ENCODE peak calls at places on chromosomes 7 and 10, in seven cellular contexts. L, G, B, C, Q, N and J are unnamed samples.

GRCh38 chr10:71962915-71963314 is 1.3 kb upstream of the CHST3 start:
- DNase-seq in N (no peak), C (no peak), Q (no peak), G (no peak), B (no peak), L (no peak), J (no peak)

GRCh38 chr7:29588212-29588611 is 24.6 kb downstream of the PRR15 start:
- DNase-seq in L (no peak), B (no peak), N (no peak), Q (no peak), G (peak), C (no peak), J (no peak)

GRCh38 chr10:93149761-93150160 is 76.1 kb downstream of the CYP26A1 start:
- DNase-seq in C (peak), L (no peak), G (no peak), N (no peak), B (no peak), Q (no peak), J (no peak)

GRCh38 chr7:112521942-112522341 is 41.2 kb downstream of the LSMEM1 start:
- DNase-seq in G (no peak), C (no peak), L (no peak), Q (no peak), B (no peak), N (no peak), J (no peak)

GRCh38 chr7:155456772-155457543 is 971 bp upstream of the EN2 start:
- DNase-seq in Q (no peak), N (peak), B (peak), C (peak), G (peak), L (peak), J (peak)

GRCh38 chr7:128270799-128271411 is 29.8 kb downstream of the LEP start:
- DNase-seq in Q (no peak), L (no peak), B (no peak), C (no peak), G (no peak), N (no peak), J (peak)

GRCh38 chr7:2159176-2159520 is 73.6 kb downstream of the MAD1L1 start:
- DNase-seq in Q (no peak), N (no peak), C (no peak), B (no peak), L (no peak), G (no peak), J (peak)

GRCh38 chr7:5428470-5429252 is 5.0 kb upstream of the TNRC18 start:
- DNase-seq in C (peak), G (peak), Q (no peak), L (no peak), N (peak), B (peak), J (peak)

GRCh38 chr7:158280467-158281154 is 307.0 kb downstream of the PTPRN2 start:
- DNase-seq in Q (no peak), N (no peak), L (no peak), C (no peak), G (no peak), B (no peak), J (no peak)

GRCh38 chr7:12570529-12571461 is at the start of gene SCIN:
- DNase-seq in C (no peak), G (peak), L (peak), B (no peak), Q (no peak), N (peak), J (no peak)

GRCh38 chr10:103481974-103482531 is 3.0 kb upstream of the CALHM3 start:
- DNase-seq in L (peak), Q (no peak), B (no peak), C (peak), G (no peak), N (peak), J (no peak)

GRCh38 chr10:12719365-12719764 is 282.1 kb downstream of the CCDC3 start:
- DNase-seq in Q (no peak), L (no peak), C (peak), G (peak), N (peak), B (no peak), J (no peak)

GRCh38 chr7:1922870-1923236 is 252.8 kb downstream of the ELFN1 start:
- DNase-seq in Q (no peak), L (no peak), B (no peak), N (no peak), C (no peak), G (no peak), J (no peak)

GRCh38 chr10:118835682-118836326 is 81.0 kb upstream of the CACUL1 start:
- DNase-seq in B (no peak), G (peak), L (peak), Q (no peak), C (no peak), N (no peak), J (no peak)

GRCh38 chr10:8044908-8045727 is 9.4 kb upstream of the GATA3 start:
- DNase-seq in G (no peak), L (no peak), C (no peak), Q (no peak), B (no peak), N (peak), J (no peak)

GRCh38 chr7:40659231-40659630 is 524.4 kb downstream of the SUGCT start:
- DNase-seq in L (no peak), N (no peak), B (peak), C (peak), G (no peak), Q (no peak), J (no peak)

GRCh38 chr10:6279540-6280267 is 77.0 kb downstream of the PFKFB3 start:
- DNase-seq in Q (no peak), C (peak), B (no peak), G (no peak), L (peak), N (peak), J (peak)

GRCh38 chr7:114051871-114052324 is 133.1 kb upstream of the PPP1R3A start:
- DNase-seq in G (no peak), L (no peak), Q (peak), N (no peak), C (no peak), B (no peak), J (no peak)

GRCh38 chr7:127578036-127578684 is 7.2 kb downstream of the GCC1 start:
- DNase-seq in C (peak), B (no peak), Q (no peak), N (peak), G (no peak), L (no peak), J (no peak)

GRCh38 chr7:100803398-100804161 is 23.7 kb downstream of the EPHB4 start:
- DNase-seq in C (peak), N (peak), G (peak), B (peak), Q (peak), L (peak), J (no peak)

GRCh38 chr7:85185355-85186082 is 1.3 kb downstream of the SEMA3D start:
- DNase-seq in L (peak), Q (no peak), B (peak), C (peak), G (peak), N (peak), J (peak)

GRCh38 chr7:81267508-81267907 is 348.7 kb upstream of the SEMA3C start:
- DNase-seq in Q (no peak), N (peak), L (no peak), C (peak), B (no peak), G (no peak), J (no peak)

GRCh38 chr7:80481196-80481884 is 30.5 kb downstream of the GNAT3 start:
- DNase-seq in L (no peak), N (no peak), Q (no peak), G (no peak), C (no peak), B (no peak), J (no peak)

GRCh38 chr10:114309111-114309651 is 70.1 kb downstream of the VWA2 start:
- DNase-seq in G (no peak), L (no peak), Q (no peak), N (no peak), C (peak), B (no peak), J (no peak)

GRCh38 chr10:28367865-28368541 is 65.1 kb upstream of the MPP7 start:
- DNase-seq in Q (peak), G (peak), N (no peak), B (peak), C (no peak), L (no peak), J (peak)

GRCh38 chr7:77348371-77348813 is 67.8 kb downstream of the GSAP start:
- DNase-seq in G (no peak), Q (no peak), C (peak), N (peak), B (peak), L (no peak), J (no peak)

GRCh38 chr7:107564553-107565298 is 955 bp downstream of the DUS4L start:
- DNase-seq in C (peak), N (peak), G (no peak), Q (no peak), L (no peak), B (no peak), J (no peak)

GRCh38 chr7:33725641-33726040 is 179.7 kb upstream of the BMPER start:
- DNase-seq in G (no peak), C (no peak), B (no peak), N (peak), L (no peak), Q (no peak), J (no peak)

GRCh38 chr7:137325927-137326326 is 17.6 kb downstream of the PTN start:
- DNase-seq in N (no peak), Q (no peak), L (no peak), C (no peak), B (no peak), G (no peak), J (no peak)

GRCh38 chr7:83947260-83947659 is 247.3 kb downstream of the SEMA3A start:
- DNase-seq in Q (no peak), N (no peak), B (no peak), C (no peak), G (peak), L (peak), J (no peak)

GRCh38 chr10:87761153-87761552 is 56.9 kb downstream of the ATAD1 start:
- DNase-seq in G (no peak), N (no peak), L (no peak), Q (no peak), C (no peak), B (no peak), J (no peak)

GRCh38 chr10:86269332-86269731 is 97.3 kb downstream of the GRID1 start:
- DNase-seq in N (no peak), B (no peak), Q (no peak), C (no peak), L (no peak), G (no peak), J (no peak)

GRCh38 chr7:451255-452229 is 68.1 kb downstream of the PDGFA start:
- DNase-seq in G (no peak), B (no peak), Q (no peak), C (no peak), N (no peak), L (no peak), J (no peak)

GRCh38 chr10:124035928-124036558 is 57.4 kb downstream of the CHST15 start:
- DNase-seq in L (no peak), B (peak), G (peak), Q (peak), N (no peak), C (no peak), J (no peak)

GRCh38 chr10:71531485-71532446 is 135.0 kb downstream of the CDH23 start:
- DNase-seq in L (no peak), Q (no peak), C (no peak), B (no peak), N (no peak), G (no peak), J (no peak)

GRCh38 chr7:105580022-105580740 is 1.1 kb downstream of the EFCAB10 start:
- DNase-seq in L (no peak), N (peak), B (no peak), G (no peak), C (no peak), Q (no peak), J (no peak)

GRCh38 chr7:109351493-109351892 is 781.8 kb downstream of the DNAJB9 start:
- DNase-seq in L (no peak), G (no peak), N (no peak), Q (no peak), C (no peak), B (no peak), J (no peak)

GRCh38 chr7:129169705-129170319 is 18.6 kb upstream of the SMO start:
- DNase-seq in N (no peak), L (no peak), G (no peak), Q (no peak), C (no peak), B (no peak), J (no peak)

GRCh38 chr10:73183882-73184281 is 16.0 kb downstream of the FAM149B1 start:
- DNase-seq in L (no peak), Q (no peak), C (peak), B (no peak), G (no peak), N (peak), J (no peak)

GRCh38 chr10:73186266-73186665 is 18.3 kb downstream of the FAM149B1 start:
- DNase-seq in B (no peak), Q (no peak), L (no peak), N (no peak), C (no peak), G (no peak), J (no peak)

DNA sequence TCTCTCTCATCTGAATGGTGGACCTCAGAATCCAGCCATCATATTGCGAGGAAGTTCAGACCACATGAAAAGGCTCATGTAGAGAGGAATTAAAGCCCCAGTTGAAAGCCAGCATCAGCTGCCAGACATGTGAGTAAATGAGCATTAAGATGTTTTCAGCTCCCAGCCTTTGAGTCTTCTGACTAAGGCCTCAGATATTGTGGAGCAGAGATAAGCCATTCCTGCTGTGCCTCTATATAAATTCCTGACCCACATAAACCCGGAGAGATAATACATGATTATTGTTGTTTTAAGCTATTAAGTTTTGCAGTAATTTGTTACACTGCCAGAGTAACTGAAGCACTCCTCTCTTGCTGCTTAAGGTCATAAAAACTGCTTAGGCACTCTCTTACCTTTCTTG is 14.6 kb downstream of the FAM149B1 start:
- DNase-seq in G (no peak), L (no peak), Q (no peak), C (peak), N (peak), B (no peak), J (no peak)
- H3K27ac ChIP-seq in G (no peak), L (no peak), Q (no peak), C (no peak), N (peak), B (no peak), J (no peak)

GRCh38 chr7:37320140-37320839 is 128.4 kb downstream of the ELMO1 start:
- DNase-seq in N (peak), C (no peak), B (no peak), Q (no peak), L (no peak), G (no peak), J (no peak)
- TF ChIP-seq POLR2A in N (no peak), C (no peak), B (no peak), Q (no peak), L (no peak), G (no peak), J (no peak)

GRCh38 chr10:45457487-45457886 is 83.5 kb downstream of the ALOX5 start:
- DNase-seq in G (no peak), N (no peak), Q (no peak), L (no peak), B (no peak), C (no peak), J (no peak)

GRCh38 chr10:45456822-45457221 is 82.8 kb downstream of the ALOX5 start:
- DNase-seq in N (no peak), B (no peak), G (no peak), C (no peak), Q (no peak), L (no peak), J (no peak)

GRCh38 chr10:45461034-45461433 is 87.0 kb downstream of the ALOX5 start:
- DNase-seq in L (no peak), Q (peak), G (peak), N (no peak), C (peak), B (no peak), J (no peak)

GRCh38 chr10:45463244-45464116 is 89.5 kb downstream of the ALOX5 start:
- DNase-seq in B (no peak), Q (no peak), C (peak), G (no peak), N (no peak), L (no peak), J (peak)

DNA sequence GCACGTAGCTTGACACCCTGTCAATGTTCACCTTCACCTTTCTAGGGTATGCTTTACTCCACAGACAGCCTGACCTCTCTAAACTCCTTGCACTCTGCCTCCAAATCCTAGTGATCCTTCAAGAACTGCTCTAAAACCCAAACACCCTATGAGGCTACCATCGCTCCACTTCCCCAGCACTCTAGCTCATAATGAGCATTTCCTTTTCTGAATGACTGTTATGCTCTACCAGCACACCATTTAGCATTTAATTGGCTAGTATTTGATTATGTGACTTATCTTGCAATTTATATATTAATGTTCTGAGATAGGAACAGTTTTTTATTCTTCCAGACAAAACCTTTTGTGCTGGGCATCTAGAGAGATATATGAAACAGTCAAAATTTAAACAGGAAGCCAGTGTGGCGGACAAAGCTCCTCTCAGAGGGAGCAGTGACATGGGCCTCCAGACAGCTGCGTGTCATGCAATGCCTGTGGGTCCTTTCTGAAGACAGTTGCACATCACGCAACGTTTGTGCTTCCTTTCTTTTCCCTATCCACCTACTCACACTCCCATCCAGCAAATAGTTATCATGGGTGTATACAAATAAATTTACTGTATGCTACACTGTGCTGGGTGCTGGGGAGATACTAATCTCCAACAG is 86.3 kb downstream of the ALOX5 start:
- DNase-seq in B (no peak), N (no peak), L (no peak), C (no peak), Q (no peak), G (peak), J (no peak)
- H3K4me3 ChIP-seq in B (no peak), N (no peak), L (no peak), C (no peak), Q (peak), G (no peak), J (no peak)

DNA sequence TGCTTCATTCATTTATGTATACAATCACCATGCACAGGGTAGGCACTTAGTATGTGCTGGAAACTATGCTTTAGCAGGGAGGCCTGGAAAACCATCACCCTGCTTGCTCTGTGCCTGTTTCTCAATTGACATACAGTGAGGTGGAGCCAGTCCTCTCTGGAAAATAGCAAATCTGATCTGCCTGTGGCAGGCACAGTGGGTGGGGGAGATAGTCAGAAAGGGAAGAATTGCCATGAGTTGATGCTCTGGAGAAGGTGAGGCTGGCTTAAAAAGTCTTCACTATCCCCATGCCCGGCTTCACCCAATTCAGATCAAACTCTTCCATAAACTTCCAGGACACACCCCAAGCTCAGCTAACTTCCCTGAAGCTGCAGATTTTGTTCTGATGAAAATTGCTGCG is 84.8 kb downstream of the ANK3 start:
- DNase-seq in B (no peak), C (no peak), N (no peak), Q (no peak), L (no peak), G (no peak), J (no peak)
- H3K27ac ChIP-seq in B (no peak), C (peak), N (peak), Q (no peak), L (no peak), G (peak), J (no peak)

GRCh38 chr10:79391231-79392019 is 44.2 kb downstream of the PPIF start:
- DNase-seq in C (no peak), B (peak), Q (no peak), G (peak), L (no peak), N (no peak), J (peak)
- TF ChIP-seq POLR2A in C (no peak), B (no peak), Q (no peak), G (no peak), L (no peak), N (no peak), J (no peak)

GRCh38 chr7:94769726-94770125 is 113.8 kb upstream of the SGCE start:
- DNase-seq in C (no peak), G (no peak), Q (no peak), L (no peak), N (no peak), B (no peak), J (no peak)
- H3K4me3 ChIP-seq in C (no peak), G (no peak), Q (no peak), L (no peak), N (no peak), B (no peak), J (no peak)

DNA sequence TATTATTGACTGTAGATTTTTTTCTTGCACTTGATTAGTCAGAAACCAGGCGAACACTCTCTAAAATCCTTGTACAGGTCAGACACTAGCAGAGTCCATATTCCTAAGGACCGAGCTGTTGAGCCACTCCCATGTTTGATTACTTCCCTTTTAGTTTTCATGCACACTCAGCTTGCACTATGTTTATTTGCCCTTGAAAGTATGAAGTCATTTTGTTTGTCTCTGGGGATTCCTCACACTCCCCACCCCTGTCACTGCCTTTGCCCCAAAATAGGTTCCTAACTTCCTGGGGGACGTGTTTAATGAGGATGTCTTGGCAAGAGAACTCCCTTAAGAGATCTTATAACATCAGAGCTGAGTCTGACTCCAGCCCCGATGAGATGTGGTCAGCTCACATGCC is 182.1 kb downstream of the EVX1 start:
- DNase-seq in B (no peak), C (no peak), L (no peak), N (peak), G (peak), Q (no peak), J (no peak)
- H3K27ac ChIP-seq in B (no peak), C (no peak), L (peak), N (no peak), G (peak), Q (no peak), J (no peak)